ENCODE peak calls at places on chromosomes 5 and 9, in ten cellular contexts. Z is CD4-positive, CD25-positive, alpha-beta regulatory T cell; G is caudate nucleus; Q is MM.1S; L is breast epithelium; O is CD4-positive, alpha-beta T cell; Y is epithelial cell of prostate; K is left ventricle myocardium inferior; A is effector memory CD4-positive, alpha-beta T cell; N is substantia nigra. V is an unnamed sample.

GRCh38 chr5:5018560-5018935 is 121.6 kb upstream of the ADAMTS16 start:
- DNase-seq in Z (no peak), G (no peak), Q (no peak), L (no peak), O (no peak), Y (no peak), K (no peak), A (no peak), N (no peak), V (no peak)

GRCh38 chr5:135042595-135042994 is 8.6 kb upstream of the PITX1 start:
- DNase-seq in Z (no peak), G (no peak), Q (no peak), L (no peak), O (no peak), Y (no peak), K (no peak), A (no peak), N (no peak), V (no peak)

GRCh38 chr9:29691758-29692407 is 2118.6 kb upstream of the C9orf72 start:
- DNase-seq in Z (no peak), G (no peak), Q (peak), L (no peak), O (no peak), Y (no peak), K (no peak), A (no peak), N (no peak), V (no peak)

GRCh38 chr9:99907208-99907532 is 716 bp downstream of the STX17 start:
- DNase-seq in Z (no peak), G (no peak), Q (no peak), L (no peak), O (no peak), Y (no peak), K (no peak), A (no peak), N (no peak), V (no peak)

GRCh38 chr9:8365029-8365428 is 565.5 kb upstream of the DMAC1 start:
- DNase-seq in Z (no peak), G (no peak), Q (no peak), L (no peak), O (no peak), Y (no peak), K (no peak), A (no peak), N (no peak), V (no peak)

GRCh38 chr5:57302643-57303042 is 128.8 kb downstream of the GPBP1 start:
- DNase-seq in Z (no peak), G (no peak), Q (no peak), L (no peak), O (no peak), Y (no peak), K (no peak), A (no peak), N (no peak), V (no peak)

GRCh38 chr5:169584998-169585451 is 1.5 kb downstream of the SPDL1 start:
- DNase-seq in Z (no peak), G (no peak), Q (no peak), L (no peak), O (no peak), Y (no peak), K (no peak), A (no peak), N (no peak), V (no peak)

GRCh38 chr5:132427285-132428146 is 58.0 kb downstream of the SLC22A5 start:
- DNase-seq in Z (peak), G (no peak), Q (peak), L (no peak), O (peak), Y (no peak), K (peak), A (peak), N (peak), V (no peak)

GRCh38 chr5:169557838-169558237 is 25.7 kb upstream of the SPDL1 start:
- DNase-seq in Z (no peak), G (no peak), Q (no peak), L (no peak), O (no peak), Y (no peak), K (no peak), A (no peak), N (no peak), V (no peak)

GRCh38 chr9:107633375-107633774 is 143.8 kb upstream of the KLF4 start:
- DNase-seq in Z (no peak), G (no peak), Q (no peak), L (no peak), O (no peak), Y (no peak), K (no peak), A (no peak), N (no peak), V (no peak)

GRCh38 chr9:128420060-128420650 is 502 bp upstream of the CERCAM start:
- DNase-seq in Z (peak), G (peak), Q (peak), L (peak), O (peak), Y (no peak), K (peak), A (peak), N (peak), V (no peak)

GRCh38 chr5:20266068-20266467 is 278.1 kb upstream of the CDH18 start:
- DNase-seq in Z (no peak), G (no peak), Q (no peak), L (no peak), O (no peak), Y (no peak), K (no peak), A (no peak), N (no peak), V (no peak)

GRCh38 chr5:181190711-181191525 is 14.1 kb downstream of the TRIM7 start:
- DNase-seq in Z (peak), G (no peak), Q (peak), L (no peak), O (peak), Y (no peak), K (peak), A (peak), N (no peak), V (peak)

GRCh38 chr5:128596071-128596470 is 58.0 kb upstream of the FBN2 start:
- DNase-seq in Z (no peak), G (no peak), Q (no peak), L (no peak), O (no peak), Y (no peak), K (no peak), A (no peak), N (no peak), V (no peak)

GRCh38 chr5:119267958-119268386 is 87.8 kb upstream of the TNFAIP8 start:
- DNase-seq in Z (peak), G (peak), Q (peak), L (peak), O (peak), Y (no peak), K (peak), A (peak), N (peak), V (peak)
- H3K27ac ChIP-seq in Z (peak), G (peak), Q (peak), L (peak), O (peak), Y (peak), K (peak), A (peak), N (peak), V (peak)

GRCh38 chr5:126386146-126386545 is 37.1 kb upstream of the GRAMD2B start:
- DNase-seq in Z (no peak), G (no peak), Q (no peak), L (no peak), O (no peak), Y (no peak), K (no peak), A (no peak), N (no peak), V (no peak)
- H3K27ac ChIP-seq in Z (no peak), G (peak), Q (no peak), L (peak), O (no peak), Y (peak), K (no peak), A (no peak), N (no peak), V (peak)

GRCh38 chr5:142319560-142320426 is 5.0 kb downstream of the SPRY4 start:
- DNase-seq in Z (no peak), G (no peak), Q (no peak), L (no peak), O (no peak), Y (no peak), K (no peak), A (no peak), N (no peak), V (no peak)

GRCh38 chr5:142320427-142320732 is 4.4 kb downstream of the SPRY4 start:
- DNase-seq in Z (no peak), G (no peak), Q (no peak), L (no peak), O (no peak), Y (no peak), K (no peak), A (no peak), N (no peak), V (no peak)

GRCh38 chr5:142320851-142321560 is 3.8 kb downstream of the SPRY4 start:
- DNase-seq in Z (no peak), G (no peak), Q (no peak), L (no peak), O (no peak), Y (no peak), K (no peak), A (no peak), N (no peak), V (no peak)

GRCh38 chr5:142317673-142318261 is 7.1 kb downstream of the SPRY4 start:
- DNase-seq in Z (no peak), G (no peak), Q (no peak), L (no peak), O (no peak), Y (no peak), K (peak), A (no peak), N (no peak), V (no peak)

DNA sequence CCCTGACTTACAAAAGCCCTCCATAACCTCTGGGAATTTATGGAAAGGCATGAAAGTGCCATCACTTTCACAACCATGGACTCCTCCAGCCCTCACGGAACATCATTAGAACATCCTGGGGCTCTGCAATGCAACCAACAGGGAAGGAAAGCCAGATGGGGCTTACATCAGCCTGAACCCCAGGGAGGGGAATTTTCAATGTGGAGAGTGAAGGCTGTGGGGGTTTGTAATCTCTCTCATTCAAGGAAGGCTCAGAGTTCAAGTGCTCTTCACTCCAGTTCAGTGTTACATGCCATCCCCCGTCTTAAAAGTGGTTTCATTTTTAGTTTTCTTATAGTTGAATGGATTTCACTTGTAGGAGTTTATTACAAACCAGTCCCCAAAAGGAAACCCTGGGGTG is 5.7 kb downstream of the SPRY4 start:
- DNase-seq in Z (no peak), G (no peak), Q (no peak), L (no peak), O (no peak), Y (no peak), K (no peak), A (no peak), N (no peak), V (no peak)
- H3K27ac ChIP-seq in Z (no peak), G (no peak), Q (no peak), L (peak), O (no peak), Y (no peak), K (peak), A (no peak), N (no peak), V (peak)

GRCh38 chr9:105040462-105040861 is 112.5 kb upstream of the ABCA1 start:
- DNase-seq in Z (no peak), G (no peak), Q (no peak), L (no peak), O (no peak), Y (no peak), K (no peak), A (no peak), N (no peak), V (no peak)
- H3K27ac ChIP-seq in Z (no peak), G (no peak), Q (no peak), L (no peak), O (no peak), Y (no peak), K (no peak), A (no peak), N (no peak), V (no peak)

V was measured in ascending aorta.